ENCODE peak calls at places on chromosomes 2 and 18, in six cellular contexts. I, E, B, O, N and F are unnamed samples.

GRCh38 chr2:199019898-199020507 is 437.7 kb downstream of the SATB2 start:
- DNase-seq in I (no peak), E (peak), B (no peak), O (no peak), N (no peak), F (no peak)

GRCh38 chr2:529425-529824 is 147.8 kb downstream of the TMEM18 start:
- DNase-seq in I (no peak), E (peak), B (no peak), O (no peak), N (no peak), F (peak)

GRCh38 chr18:35502062-35502461 is 4.3 kb upstream of the INO80C start:
- DNase-seq in I (no peak), E (no peak), B (no peak), O (no peak), N (no peak), F (no peak)

GRCh38 chr2:25168256-25169072 is at the start of gene POMC:
- DNase-seq in I (peak), E (peak), B (peak), O (peak), N (peak), F (peak)

GRCh38 chr2:62077239-62077638 is 118.7 kb upstream of the B3GNT2 start:
- DNase-seq in I (no peak), E (no peak), B (no peak), O (no peak), N (no peak), F (no peak)

GRCh38 chr2:134365356-134365755 is 111.5 kb downstream of the MGAT5 start:
- DNase-seq in I (no peak), E (no peak), B (no peak), O (no peak), N (no peak), F (no peak)

GRCh38 chr2:219947575-219947974 is 320.1 kb downstream of the SLC4A3 start:
- DNase-seq in I (no peak), E (no peak), B (no peak), O (no peak), N (no peak), F (no peak)

GRCh38 chr2:21748501-21748900 is 624.7 kb downstream of the TDRD15 start:
- DNase-seq in I (no peak), E (no peak), B (no peak), O (no peak), N (no peak), F (no peak)

GRCh38 chr2:174985624-174986023 is 19.6 kb downstream of the CHN1 start:
- DNase-seq in I (no peak), E (no peak), B (no peak), O (no peak), N (no peak), F (no peak)

GRCh38 chr2:84641016-84641415 is 124.7 kb downstream of the DNAH6 start:
- DNase-seq in I (no peak), E (no peak), B (no peak), O (no peak), N (no peak), F (no peak)

GRCh38 chr18:13641551-13642439 is 84.6 kb downstream of the FAM210A start:
- DNase-seq in I (no peak), E (no peak), B (no peak), O (no peak), N (no peak), F (no peak)

GRCh38 chr2:150596071-150596470 is 108.6 kb upstream of the RND3 start:
- DNase-seq in I (no peak), E (no peak), B (no peak), O (no peak), N (no peak), F (no peak)

GRCh38 chr2:2187196-2187595 is 143.9 kb downstream of the MYT1L start:
- DNase-seq in I (no peak), E (peak), B (no peak), O (no peak), N (no peak), F (no peak)

GRCh38 chr2:45567974-45568789 is 42.9 kb downstream of the SRBD1 start:
- DNase-seq in I (no peak), E (no peak), B (peak), O (no peak), N (no peak), F (no peak)

GRCh38 chr2:8592736-8593135 is 89.1 kb upstream of the ID2 start:
- DNase-seq in I (no peak), E (no peak), B (no peak), O (no peak), N (no peak), F (no peak)

GRCh38 chr18:11570073-11570588 is 39.3 kb upstream of the SLC35G4 start:
- DNase-seq in I (no peak), E (no peak), B (no peak), O (peak), N (no peak), F (no peak)

GRCh38 chr2:72745679-72746368 is 80.0 kb downstream of the EXOC6B start:
- DNase-seq in I (no peak), E (peak), B (no peak), O (no peak), N (no peak), F (no peak)

GRCh38 chr2:170716851-170717598 is 1.9 kb downstream of the SP5 start:
- DNase-seq in I (peak), E (peak), B (no peak), O (peak), N (peak), F (no peak)

GRCh38 chr2:190023860-190024259 is 38.7 kb downstream of the MSTN start:
- DNase-seq in I (no peak), E (peak), B (peak), O (no peak), N (no peak), F (peak)

GRCh38 chr2:161988589-161988988 is 85.4 kb downstream of the DPP4 start:
- DNase-seq in I (no peak), E (no peak), B (no peak), O (no peak), N (no peak), F (no peak)

GRCh38 chr18:13464432-13465125 is 246.0 kb downstream of the LDLRAD4 start:
- DNase-seq in I (peak), E (no peak), B (peak), O (no peak), N (peak), F (peak)

GRCh38 chr2:124810132-124810531 is 785.0 kb downstream of the CNTNAP5 start:
- DNase-seq in I (no peak), E (peak), B (no peak), O (peak), N (no peak), F (no peak)

GRCh38 chr2:228728961-228729360 is 542.1 kb downstream of the PID1 start:
- DNase-seq in I (no peak), E (no peak), B (no peak), O (no peak), N (no peak), F (no peak)

GRCh38 chr2:176768185-176768584 is 444.4 kb upstream of the HNRNPA3 start:
- DNase-seq in I (no peak), E (peak), B (no peak), O (no peak), N (no peak), F (no peak)

GRCh38 chr2:620456-621302 is 56.5 kb downstream of the TMEM18 start:
- DNase-seq in I (no peak), E (no peak), B (no peak), O (peak), N (no peak), F (no peak)

GRCh38 chr2:63614448-63614968 is 25.7 kb downstream of the MDH1 start:
- DNase-seq in I (no peak), E (no peak), B (no peak), O (no peak), N (no peak), F (no peak)

GRCh38 chr2:36413218-36413617 is 57.6 kb downstream of the CRIM1 start:
- DNase-seq in I (no peak), E (no peak), B (no peak), O (no peak), N (no peak), F (no peak)

GRCh38 chr2:221895366-221896121 is 323.4 kb upstream of the EPHA4 start:
- DNase-seq in I (no peak), E (no peak), B (no peak), O (no peak), N (no peak), F (no peak)

GRCh38 chr2:208031608-208032019 is 6.3 kb upstream of the PLEKHM3 start:
- DNase-seq in I (no peak), E (no peak), B (no peak), O (no peak), N (no peak), F (no peak)

GRCh38 chr2:239114616-239115265 is 266.9 kb downstream of the TWIST2 start:
- DNase-seq in I (no peak), E (no peak), B (no peak), O (no peak), N (no peak), F (no peak)

GRCh38 chr2:159795781-159796667 is 2.0 kb downstream of the CD302 start:
- DNase-seq in I (no peak), E (no peak), B (no peak), O (no peak), N (no peak), F (no peak)

GRCh38 chr2:167651406-167652151 is 595.8 kb downstream of the STK39 start:
- DNase-seq in I (no peak), E (no peak), B (no peak), O (no peak), N (no peak), F (no peak)